ENCODE peak calls at places on chromosomes 4 and X, in five cellular contexts. H is choroid plexus epithelial cell, G is dorsolateral prefrontal cortex, K is fibroblast of mammary gland, B is GM06990. T is an unnamed sample.

GRCh38 chr4:70291341-70291740 is 43.4 kb upstream of the CABS1 start:
- DNase-seq in H (no peak), G (no peak), K (no peak), B (no peak), T (no peak)

GRCh38 chr4:27692098-27692679 is 831.5 kb downstream of the STIM2 start:
- DNase-seq in H (peak), G (no peak), K (peak), B (no peak), T (peak)

GRCh38 chrX:26918633-26919032 is 544.5 kb downstream of the PPP4R3C start:
- DNase-seq in H (peak), G (no peak), K (peak), B (no peak), T (no peak)

GRCh38 chr4:55819634-55820033 is at the start of gene EXOC1L:
- DNase-seq in H (peak), G (no peak), K (peak), B (no peak), T (peak)

GRCh38 chrX:150100261-150100660 is 162.0 kb upstream of the EOLA2 start:
- DNase-seq in H (peak), G (no peak), K (no peak), B (no peak), T (no peak)

GRCh38 chr4:10131202-10131601 is 14.6 kb upstream of the WDR1 start:
- DNase-seq in H (no peak), G (no peak), K (no peak), B (no peak), T (no peak)

GRCh38 chrX:122363112-122363511 is 821.0 kb upstream of the GRIA3 start:
- DNase-seq in H (no peak), G (no peak), K (no peak), B (no peak), T (no peak)

GRCh38 chr4:20283039-20283438 is 31.3 kb downstream of the SLIT2 start:
- DNase-seq in H (peak), G (no peak), K (no peak), B (no peak), T (no peak)

GRCh38 chr4:110193822-110194761 is 4.3 kb downstream of the ELOVL6 start:
- DNase-seq in H (peak), G (peak), K (peak), B (peak), T (peak)

GRCh38 chrX:110145854-110146253 is 142.9 kb downstream of the TMEM164 start:
- DNase-seq in H (peak), G (no peak), K (peak), B (no peak), T (peak)

GRCh38 chrX:120401301-120401700 is 39.4 kb downstream of the ATP1B4 start:
- DNase-seq in H (peak), G (no peak), K (no peak), B (no peak), T (no peak)

GRCh38 chrX:40772290-40772689 is 36.9 kb upstream of the MED14 start:
- DNase-seq in H (no peak), G (no peak), K (peak), B (no peak), T (no peak)

GRCh38 chrX:26670521-26670920 is 454.6 kb downstream of the MAGEB5 start:
- DNase-seq in H (no peak), G (no peak), K (no peak), B (no peak), T (no peak)

GRCh38 chr4:16205298-16206164 is 20.7 kb downstream of the TAPT1 start:
- DNase-seq in H (peak), G (no peak), K (no peak), B (peak), T (no peak)

GRCh38 chrX:72100824-72101351 is 30.8 kb downstream of the RTL5 start:
- DNase-seq in H (no peak), G (no peak), K (no peak), B (peak), T (no peak)

GRCh38 chr4:86549163-86549788 is 44.8 kb upstream of the PTPN13 start:
- DNase-seq in H (peak), G (no peak), K (peak), B (no peak), T (no peak)

GRCh38 chr4:142372570-142373300 is 473.4 kb downstream of the INPP4B start:
- DNase-seq in H (no peak), G (no peak), K (no peak), B (no peak), T (no peak)

GRCh38 chrX:49029876-49030275 is 13.3 kb downstream of the TFE3 start:
- DNase-seq in H (no peak), G (no peak), K (no peak), B (no peak), T (no peak)

GRCh38 chr4:145541266-145541770 is 59.7 kb downstream of the SMAD1 start:
- DNase-seq in H (no peak), G (no peak), K (peak), B (no peak), T (no peak)

GRCh38 chr4:186487726-186488125 is 67.6 kb downstream of the MTNR1A start:
- DNase-seq in H (no peak), G (no peak), K (no peak), B (no peak), T (no peak)

GRCh38 chr4:186481998-186482790 is 73.2 kb downstream of the MTNR1A start:
- DNase-seq in H (no peak), G (no peak), K (no peak), B (no peak), T (no peak)

GRCh38 chr4:186485621-186486062 is 69.7 kb downstream of the MTNR1A start:
- DNase-seq in H (no peak), G (peak), K (no peak), B (no peak), T (no peak)

GRCh38 chr4:186483656-186484055 is 71.7 kb downstream of the MTNR1A start:
- DNase-seq in H (no peak), G (no peak), K (no peak), B (no peak), T (no peak)

DNA sequence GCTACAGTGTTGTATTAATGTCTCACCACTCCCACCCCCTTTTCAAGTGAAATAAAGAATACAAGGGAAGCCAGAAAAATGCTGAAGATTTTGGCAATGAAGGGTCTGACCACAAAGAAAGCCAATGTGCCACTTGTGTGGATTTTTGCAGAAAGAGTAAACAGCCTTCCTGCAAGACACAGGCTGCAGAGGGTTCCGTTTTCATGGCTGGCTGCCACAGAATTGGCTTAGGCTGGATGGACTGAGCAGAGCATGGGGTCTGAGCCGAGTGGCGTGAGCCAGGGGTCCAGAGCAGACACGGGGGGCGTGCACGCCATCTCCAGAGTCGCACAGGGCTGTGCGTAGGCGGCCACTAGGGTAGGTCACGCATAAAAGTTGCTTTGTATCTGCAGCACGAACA is 69.2 kb downstream of the MTNR1A start:
- DNase-seq in H (peak), G (no peak), K (no peak), B (no peak), T (no peak)
- H3K4me3 ChIP-seq in H (no peak), G (peak), K (no peak), B (no peak), T (no peak)

GRCh38 chr4:183141997-183142396 is 42.9 kb downstream of the WWC2 start:
- DNase-seq in H (no peak), G (no peak), K (no peak), B (no peak), T (no peak)
- TF ChIP-seq CTCF in H (peak), G (no peak), K (peak), B (no peak), T (peak)

DNA sequence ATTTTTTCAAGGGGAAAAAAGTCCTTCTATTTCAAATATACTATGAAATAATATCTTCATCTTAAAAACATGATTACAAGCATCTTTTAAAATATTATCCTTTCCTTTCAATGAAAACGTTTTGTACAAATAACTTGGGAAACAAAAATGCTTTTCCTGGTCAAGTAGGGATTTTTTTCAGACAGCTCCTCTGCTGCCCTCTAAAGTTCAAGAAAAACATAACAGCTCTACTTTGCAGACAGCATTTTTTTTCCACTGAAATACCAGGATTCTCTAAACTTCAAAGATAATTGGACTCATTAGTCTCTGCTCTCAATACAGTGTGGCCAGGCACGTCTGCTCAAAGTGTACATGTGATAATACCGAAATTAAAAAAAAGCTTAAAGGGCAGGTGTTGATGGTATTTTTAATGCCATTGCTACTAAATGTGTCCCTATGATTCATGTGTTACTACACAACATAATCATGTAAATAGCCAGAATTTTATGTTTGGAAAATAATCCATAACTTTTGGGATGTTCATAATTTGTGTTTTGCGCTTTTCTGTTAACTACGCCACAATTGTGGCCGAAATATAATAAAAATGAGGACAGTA is 479.0 kb downstream of the KCNIP4 start:
- DNase-seq in H (peak), G (no peak), K (peak), B (no peak), T (peak)
- H3K4me3 ChIP-seq in H (no peak), G (no peak), K (no peak), B (no peak), T (no peak)

GRCh38 chr4:186726440-186727148 is 2.9 kb upstream of the FAT1 start:
- DNase-seq in H (peak), G (peak), K (peak), B (no peak), T (peak)
- TF ChIP-seq CTCF in H (no peak), G (peak), K (no peak), B (no peak), T (peak)

GRCh38 chr4:6920174-6920573 is 10.5 kb downstream of the TBC1D14 start:
- DNase-seq in H (no peak), G (no peak), K (no peak), B (no peak), T (no peak)

GRCh38 chr4:6916069-6916586 is 6.5 kb downstream of the TBC1D14 start:
- DNase-seq in H (no peak), G (no peak), K (no peak), B (no peak), T (no peak)

GRCh38 chr4:6916587-6917444 is 7.2 kb downstream of the TBC1D14 start:
- DNase-seq in H (peak), G (no peak), K (peak), B (no peak), T (peak)

GRCh38 chr4:6917445-6918241 is 8.0 kb downstream of the TBC1D14 start:
- DNase-seq in H (peak), G (no peak), K (no peak), B (peak), T (peak)

GRCh38 chr4:6918345-6918744 is 8.7 kb downstream of the TBC1D14 start:
- DNase-seq in H (no peak), G (no peak), K (no peak), B (no peak), T (no peak)
- H3K4me3 ChIP-seq in H (no peak), G (no peak), K (no peak), B (no peak), T (no peak)

GRCh38 chr4:53776141-53776540 is 184.9 kb upstream of the LNX1 start:
- DNase-seq in H (no peak), G (no peak), K (no peak), B (no peak), T (no peak)
- TF ChIP-seq CTCF in H (no peak), G (no peak), K (no peak), B (no peak), T (no peak)

DNA sequence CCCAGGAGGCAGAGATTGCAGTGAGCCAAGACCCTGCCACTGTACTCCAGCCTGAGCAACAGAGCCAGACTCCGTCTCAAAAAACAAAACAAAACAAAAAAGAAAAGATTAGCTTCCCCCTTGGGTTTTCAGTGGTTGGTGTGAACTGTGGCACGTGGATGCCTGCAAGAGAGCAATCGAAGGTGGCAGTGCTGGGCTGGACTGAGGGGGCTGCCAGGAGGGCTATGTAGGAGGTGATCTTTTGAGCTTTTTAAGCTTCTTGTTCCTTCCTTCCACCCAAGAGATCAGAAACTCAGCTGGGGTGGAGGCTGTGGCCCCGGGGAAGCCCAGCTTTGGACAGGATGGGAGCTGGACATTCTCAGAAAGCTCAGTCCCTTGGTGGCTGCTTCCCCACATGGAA is 49.6 kb downstream of the PRPS1 start:
- DNase-seq in H (no peak), G (no peak), K (no peak), B (no peak), T (no peak)
- H3K4me3 ChIP-seq in H (no peak), G (no peak), K (no peak), B (no peak), T (no peak)

GRCh38 chr4:53314257-53314656 is 51.6 kb downstream of the SCFD2 start:
- DNase-seq in H (no peak), G (no peak), K (no peak), B (no peak), T (no peak)

GRCh38 chr4:53307819-53308773 is 57.8 kb downstream of the SCFD2 start:
- DNase-seq in H (no peak), G (no peak), K (peak), B (no peak), T (no peak)

GRCh38 chr4:53309321-53310020 is 56.4 kb downstream of the SCFD2 start:
- DNase-seq in H (no peak), G (no peak), K (peak), B (no peak), T (peak)

GRCh38 chr4:53315300-53315699 is 50.6 kb downstream of the SCFD2 start:
- DNase-seq in H (peak), G (no peak), K (no peak), B (no peak), T (no peak)

DNA sequence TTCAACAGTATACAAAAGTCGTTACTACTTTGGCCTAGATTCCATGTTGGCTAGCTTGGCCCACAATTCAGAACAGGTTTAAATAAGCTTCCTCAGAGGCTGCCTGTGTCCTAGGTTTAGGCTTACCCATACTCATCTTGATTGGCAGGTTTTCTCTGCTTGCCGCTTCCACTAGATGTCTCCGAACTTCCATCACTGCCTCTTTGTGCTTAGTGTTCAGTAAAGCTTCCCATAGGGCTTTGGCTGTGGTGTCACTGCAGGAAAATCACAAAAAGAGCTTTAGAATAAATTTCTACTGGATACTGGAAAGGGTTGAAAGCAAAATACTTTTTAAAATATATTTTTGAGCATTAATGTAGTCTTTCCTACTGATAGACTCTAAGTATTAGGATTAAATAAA is 52.4 kb downstream of the SCFD2 start:
- DNase-seq in H (peak), G (no peak), K (peak), B (no peak), T (no peak)
- TF ChIP-seq CTCF in H (peak), G (peak), K (no peak), B (no peak), T (peak)

DNA sequence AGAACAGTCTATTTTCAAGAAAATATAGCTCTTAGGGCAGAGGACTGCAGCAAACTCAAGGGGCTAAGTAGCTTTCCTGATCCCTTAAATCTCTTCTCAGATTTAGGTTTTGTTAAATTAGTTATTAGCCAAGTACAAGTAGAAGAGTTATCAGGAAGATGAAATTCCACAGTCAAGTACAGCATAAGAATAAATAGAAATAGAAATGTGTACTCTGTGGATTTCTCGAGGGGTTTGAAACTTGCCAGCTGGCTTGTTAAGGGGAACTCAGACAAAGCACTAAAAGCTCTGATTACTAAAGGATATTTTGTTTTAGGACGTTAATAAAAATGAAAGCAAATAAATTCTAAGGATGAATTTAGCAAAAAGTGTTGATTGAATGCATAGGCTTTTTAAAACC is 654.6 kb downstream of the RAPGEF2 start:
- DNase-seq in H (no peak), G (no peak), K (no peak), B (no peak), T (no peak)
- H3K4me3 ChIP-seq in H (no peak), G (no peak), K (no peak), B (no peak), T (no peak)

T was measured in fibroblast of villous mesenchyme.